ENCODE peak calls at places on chromosome 20, in four cellular contexts. D is left ventricle myocardium inferior, N is GM12878, K is SK-N-SH. Q is an unnamed sample. For H3K36me3, the result is how much of the 10 kb centered on the place peaks cover.

GRCh38 chr20:17683218-17684076 is 1.4 kb upstream of the RRBP1 start:
- DNase-seq in D (no peak), N (no peak), K (no peak), Q (no peak)

GRCh38 chr20:44204156-44204831 is 6.3 kb downstream of the OSER1 start:
- DNase-seq in K (no peak), D (no peak), N (no peak), Q (no peak)

GRCh38 chr20:29409833-29410804 is 1847.3 kb upstream of the DEFB115 start:
- DNase-seq in N (no peak), D (no peak), K (peak), Q (no peak)

GRCh38 chr20:52219441-52219840 is 27.9 kb upstream of the ZFP64 start:
- DNase-seq in D (no peak), N (no peak), K (no peak), Q (no peak)

GRCh38 chr20:52279667-52280180 is 88.1 kb upstream of the ZFP64 start:
- DNase-seq in K (no peak), N (no peak), D (no peak), Q (no peak)

GRCh38 chr20:19976595-19977372 is 40.4 kb upstream of the NAA20 start:
- DNase-seq in D (peak), N (no peak), K (no peak), Q (peak)

GRCh38 chr20:59452856-59453255 is 151.5 kb upstream of the PHACTR3 start:
- DNase-seq in N (no peak), D (no peak), K (no peak), Q (no peak)

GRCh38 chr20:37894454-37894853 is 8.5 kb upstream of the VSTM2L start:
- DNase-seq in D (no peak), N (no peak), K (no peak), Q (no peak)

GRCh38 chr20:728022-728944 is 40.0 kb downstream of the SLC52A3 start:
- DNase-seq in N (no peak), K (peak), D (peak), Q (peak)

GRCh38 chr20:51002633-51003032 is 20.3 kb downstream of the KCNG1 start:
- DNase-seq in K (no peak), N (no peak), D (no peak), Q (no peak)
- H3K36me3 ChIP-seq in K (under half), N (under half), D (under half), Q (under half)

DNA sequence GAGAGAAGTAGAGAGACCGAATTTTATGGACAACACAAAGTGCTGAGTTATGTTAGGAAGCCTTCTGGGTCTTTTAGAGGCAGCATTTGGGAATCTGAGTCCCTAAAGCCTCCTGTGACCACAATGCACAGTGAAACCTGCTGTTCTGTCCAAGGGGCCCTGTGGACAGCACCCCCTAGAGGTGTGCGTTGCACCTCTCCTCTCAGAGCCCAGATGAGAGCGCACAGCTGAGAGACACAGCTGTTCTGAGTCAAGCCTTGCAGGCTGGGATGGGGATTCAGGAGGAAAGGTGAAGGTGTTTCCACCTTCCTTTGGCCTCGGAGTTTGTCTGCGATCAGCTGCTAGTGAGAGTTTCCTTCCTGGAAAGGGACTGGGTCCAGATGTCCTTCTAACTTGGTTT is 13.0 kb downstream of the PCK1 start:
- DNase-seq in K (no peak), N (no peak), D (no peak), Q (no peak)
- TF ChIP-seq CTCF in K (peak), N (no peak), D (no peak), Q (peak)

GRCh38 chr20:62333820-62334595 is 31.2 kb downstream of the ADRM1 start:
- DNase-seq in N (no peak), K (no peak), D (no peak), Q (no peak)
- H3K36me3 ChIP-seq in N (under half), K (under half), D (half or more), Q (half or more)

GRCh38 chr20:33019465-33020277 is 11.8 kb upstream of the BPIFB6 start:
- DNase-seq in N (no peak), K (no peak), D (no peak), Q (no peak)
- TF ChIP-seq CTCF in N (no peak), K (no peak), D (no peak), Q (no peak)

GRCh38 chr20:64025826-64026412 is 10.1 kb upstream of the C20orf204 start:
- DNase-seq in N (no peak), D (no peak), K (peak), Q (no peak)

GRCh38 chr20:64029293-64030117 is 6.5 kb upstream of the C20orf204 start:
- DNase-seq in K (no peak), N (no peak), D (no peak), Q (no peak)

GRCh38 chr20:64025101-64025825 is 10.7 kb upstream of the C20orf204 start:
- DNase-seq in D (no peak), N (no peak), K (no peak), Q (no peak)

GRCh38 chr20:64030371-64031134 is 5.4 kb upstream of the C20orf204 start:
- DNase-seq in N (no peak), K (no peak), D (no peak), Q (no peak)

GRCh38 chr20:64027981-64028685 is 7.8 kb upstream of the C20orf204 start:
- DNase-seq in K (peak), D (no peak), N (no peak), Q (no peak)
- H3K36me3 ChIP-seq in K (under half), D (half or more), N (under half), Q (half or more)

Q was measured in lower lobe of right lung.